ENCODE peak calls at places on chromosomes 11 and 22, in nine cellular contexts. Y is NCI-H2081, I is cardiac muscle cell, T is amniotic stem cell, A is A549, V is mucosa of gallbladder, S is DMS153, L is RCC 7860, K is HFFc6. B is an unnamed sample.

GRCh38 chr11:65502274-65502851 is 3.5 kb downstream of the MALAT1 start:
- DNase-seq in L (peak; percentile 33), T (no peak), S (no peak), K (peak; percentile 61), A (peak; percentile 63), I (no peak), Y (no peak), V (no peak), B (peak; percentile 25)

GRCh38 chr11:91373497-91373896 is 851.1 kb upstream of the FAT3 start:
- DNase-seq in K (no peak), I (no peak), L (no peak), A (peak; percentile 33), T (no peak), V (no peak), S (no peak), Y (no peak), B (no peak)

GRCh38 chr11:27158763-27159679 is 118.4 kb downstream of the BBOX1 start:
- DNase-seq in L (peak; percentile 50), Y (peak; percentile 58), V (peak; percentile 54), A (peak; percentile 84), K (peak; percentile 73), I (peak; percentile 71), S (peak; percentile 48), T (peak; percentile 56), B (peak; percentile 77)

GRCh38 chr11:64285885-64286800 is 495 bp downstream of the GPR137 start:
- DNase-seq in A (peak; percentile 56), T (no peak), V (no peak), I (no peak), S (peak; percentile 13), K (no peak), Y (peak; percentile 70), L (peak; percentile 31), B (no peak)

GRCh38 chr11:113163291-113164030 is 150.9 kb upstream of the TTC12 start:
- DNase-seq in V (peak; percentile 50), A (no peak), S (no peak), Y (no peak), T (no peak), L (no peak), I (no peak), K (no peak), B (no peak)

GRCh38 chr22:44732017-44732561 is 20.3 kb upstream of the ARHGAP8 start:
- DNase-seq in A (no peak), S (no peak), I (no peak), Y (no peak), T (no peak), L (no peak), V (no peak), K (no peak), B (no peak)

GRCh38 chr11:13261600-13262061 is 16.0 kb upstream of the BMAL1 start:
- DNase-seq in T (peak; percentile 52), I (no peak), Y (no peak), S (no peak), K (peak; percentile 89), L (peak; percentile 89), V (peak; percentile 48), A (peak; percentile 84), B (no peak)

GRCh38 chr22:45772726-45773125 is 101.1 kb downstream of the ATXN10 start:
- DNase-seq in Y (no peak), S (no peak), A (no peak), T (no peak), I (no peak), V (no peak), K (no peak), L (no peak), B (no peak)

GRCh38 chr11:101721270-101721669 is 137.5 kb upstream of the TRPC6 start:
- DNase-seq in S (peak; percentile 23), V (no peak), T (no peak), L (no peak), A (peak; percentile 23), I (no peak), Y (no peak), K (no peak), B (no peak)

GRCh38 chr11:119363874-119364590 is 17.5 kb downstream of the USP2 start:
- DNase-seq in V (peak; percentile 56), L (no peak), I (peak; percentile 85), Y (peak; percentile 61), S (peak; percentile 12), K (no peak), T (peak; percentile 18), A (no peak), B (peak; percentile 68)

GRCh38 chr11:113189909-113190667 is 124.3 kb upstream of the TTC12 start:
- DNase-seq in S (no peak), Y (no peak), A (peak; percentile 53), T (peak; percentile 56), V (no peak), K (peak; percentile 79), L (peak; percentile 77), I (no peak), B (no peak)

GRCh38 chr11:19903620-19904069 is 191.0 kb downstream of the NAV2 start:
- DNase-seq in V (peak; percentile 79), S (peak; percentile 31), I (peak; percentile 89), T (peak; percentile 82), L (peak; percentile 41), A (peak; percentile 75), K (peak; percentile 72), Y (peak; percentile 62), B (peak; percentile 83)

GRCh38 chr11:27640954-27641353 is 59.3 kb downstream of the BDNF start:
- DNase-seq in L (no peak), V (no peak), Y (no peak), A (no peak), K (no peak), I (peak; percentile 9), T (no peak), S (no peak), B (no peak)

GRCh38 chr11:128501576-128502549 is 85.5 kb downstream of the ETS1 start:
- DNase-seq in T (no peak), S (no peak), L (no peak), A (no peak), I (no peak), V (no peak), Y (no peak), K (peak; percentile 80), B (peak; percentile 17)

GRCh38 chr11:77074205-77074604 is 7.4 kb downstream of the CAPN5 start:
- DNase-seq in A (no peak), V (peak; percentile 59), K (no peak), Y (no peak), I (no peak), S (peak; percentile 6), T (no peak), L (no peak), B (no peak)

GRCh38 chr11:32312206-32312817 is 123.0 kb downstream of the WT1 start:
- DNase-seq in S (no peak), K (no peak), Y (no peak), L (no peak), T (no peak), A (peak; percentile 67), V (no peak), I (no peak), B (no peak)

GRCh38 chr22:21876486-21877176 is 9.2 kb upstream of the MAPK1 start:
- DNase-seq in Y (no peak), S (no peak), T (no peak), K (peak; percentile 91), L (no peak), I (no peak), V (no peak), A (no peak), B (no peak)

GRCh38 chr22:22684605-22685561 is 40.5 kb downstream of the GGTLC2 start:
- DNase-seq in Y (no peak), K (peak; percentile 35), I (no peak), T (peak; percentile 62), S (no peak), V (peak; percentile 75), L (peak; percentile 38), A (peak; percentile 30), B (peak; percentile 25)

GRCh38 chr11:61756452-61757212 is 4.2 kb downstream of the MYRF start:
- DNase-seq in S (no peak), Y (no peak), A (peak; percentile 89), T (no peak), I (no peak), L (peak; percentile 82), K (no peak), V (peak; percentile 87), B (no peak)

GRCh38 chr11:7251836-7252682 is at the start of gene SYT9:
- DNase-seq in L (no peak), T (no peak), V (peak; percentile 51), S (no peak), A (peak; percentile 21), K (no peak), Y (no peak), I (peak; percentile 84), B (peak; percentile 74)

B was measured in cerebellar cortex.